ENCODE peak calls at places on chromosomes 6 and 20, in nine cellular contexts. B is SK-N-SH, Z is AG09309, N is mucosa of descending colon, X is cardiac muscle cell, D is cardiac fibroblast, V is IMR-90, L is trophoblast cell, J is suprapubic skin. M is an unnamed sample.

GRCh38 chr6:16759181-16759645 is 2.0 kb downstream of the ATXN1 start:
- DNase-seq in B (no peak), Z (no peak), N (peak), X (no peak), D (peak), V (no peak), L (no peak), J (no peak), M (no peak)

GRCh38 chr20:891121-892080 is 24.7 kb downstream of the ANGPT4 start:
- DNase-seq in B (no peak), Z (no peak), N (peak), X (peak), D (no peak), V (no peak), L (no peak), J (no peak), M (no peak)

GRCh38 chr6:12962529-12962928 is 246.0 kb downstream of the PHACTR1 start:
- DNase-seq in B (no peak), Z (no peak), N (no peak), X (no peak), D (peak), V (no peak), L (no peak), J (no peak), M (no peak)

GRCh38 chr6:4091926-4092325 is 13.0 kb upstream of the FAM217A start:
- DNase-seq in B (no peak), Z (no peak), N (peak), X (no peak), D (no peak), V (no peak), L (no peak), J (no peak), M (no peak)

GRCh38 chr6:8155259-8156012 is 53.1 kb upstream of the EEF1E1 start:
- DNase-seq in B (no peak), Z (no peak), N (no peak), X (no peak), D (no peak), V (no peak), L (no peak), J (no peak), M (no peak)

GRCh38 chr6:166420351-166420750 is 37.6 kb upstream of the MPC1 start:
- DNase-seq in B (no peak), Z (no peak), N (no peak), X (peak), D (peak), V (peak), L (no peak), J (no peak), M (peak)

GRCh38 chr6:29553268-29554057 is 6.1 kb downstream of the UBD start:
- DNase-seq in B (peak), Z (peak), N (peak), X (peak), D (peak), V (peak), L (peak), J (no peak), M (peak)

GRCh38 chr20:36855241-36855657 is 20.7 kb upstream of the TLDC2 start:
- DNase-seq in B (no peak), Z (no peak), N (no peak), X (no peak), D (no peak), V (no peak), L (no peak), J (no peak), M (no peak)

GRCh38 chr20:37284691-37285124 is 4.7 kb upstream of the MANBAL start:
- DNase-seq in B (no peak), Z (no peak), N (no peak), X (no peak), D (no peak), V (no peak), L (no peak), J (no peak), M (no peak)

GRCh38 chr6:48449002-48449401 is 338.0 kb upstream of the PTCHD4 start:
- DNase-seq in B (no peak), Z (no peak), N (no peak), X (peak), D (peak), V (peak), L (no peak), J (no peak), M (peak)

GRCh38 chr6:44269921-44270525 is at the start of gene TMEM151B:
- DNase-seq in B (peak), Z (no peak), N (no peak), X (no peak), D (no peak), V (no peak), L (no peak), J (no peak), M (no peak)

GRCh38 chr20:38827770-38828281 is 22.3 kb downstream of the PPP1R16B start:
- DNase-seq in B (no peak), Z (no peak), N (no peak), X (peak), D (peak), V (no peak), L (no peak), J (no peak), M (no peak)

GRCh38 chr20:3452127-3452526 is 18.7 kb upstream of the ATRN start:
- DNase-seq in B (no peak), Z (no peak), N (no peak), X (no peak), D (no peak), V (no peak), L (no peak), J (no peak), M (no peak)

GRCh38 chr20:32441638-32442037 is 83.5 kb downstream of the ASXL1 start:
- DNase-seq in B (no peak), Z (no peak), N (no peak), X (no peak), D (no peak), V (no peak), L (no peak), J (no peak), M (no peak)

GRCh38 chr6:145091827-145092164 is 643.5 kb downstream of the EPM2A start:
- DNase-seq in B (no peak), Z (no peak), N (no peak), X (no peak), D (no peak), V (no peak), L (no peak), J (no peak), M (no peak)

GRCh38 chr6:111843347-111844147 is 29.7 kb downstream of the FYN start:
- DNase-seq in B (no peak), Z (no peak), N (peak), X (no peak), D (no peak), V (no peak), L (no peak), J (no peak), M (no peak)

GRCh38 chr6:166365221-166365620 is 17.5 kb downstream of the MPC1 start:
- DNase-seq in B (no peak), Z (peak), N (no peak), X (peak), D (peak), V (peak), L (no peak), J (no peak), M (peak)

GRCh38 chr6:121759370-121759769 is 323.9 kb downstream of the GJA1 start:
- DNase-seq in B (no peak), Z (no peak), N (no peak), X (no peak), D (no peak), V (no peak), L (no peak), J (no peak), M (no peak)

GRCh38 chr6:53066874-53067273 is 1.7 kb downstream of the FBXO9 start:
- DNase-seq in B (no peak), Z (no peak), N (no peak), X (no peak), D (no peak), V (no peak), L (no peak), J (no peak), M (no peak)

GRCh38 chr6:107877968-107878367 is 53.9 kb upstream of the SCML4 start:
- DNase-seq in B (no peak), Z (no peak), N (no peak), X (no peak), D (no peak), V (no peak), L (no peak), J (no peak), M (no peak)

GRCh38 chr6:116351101-116351500 is 19.6 kb upstream of the DSE start:
- DNase-seq in B (no peak), Z (no peak), N (no peak), X (no peak), D (no peak), V (no peak), L (no peak), J (no peak), M (no peak)

DNA sequence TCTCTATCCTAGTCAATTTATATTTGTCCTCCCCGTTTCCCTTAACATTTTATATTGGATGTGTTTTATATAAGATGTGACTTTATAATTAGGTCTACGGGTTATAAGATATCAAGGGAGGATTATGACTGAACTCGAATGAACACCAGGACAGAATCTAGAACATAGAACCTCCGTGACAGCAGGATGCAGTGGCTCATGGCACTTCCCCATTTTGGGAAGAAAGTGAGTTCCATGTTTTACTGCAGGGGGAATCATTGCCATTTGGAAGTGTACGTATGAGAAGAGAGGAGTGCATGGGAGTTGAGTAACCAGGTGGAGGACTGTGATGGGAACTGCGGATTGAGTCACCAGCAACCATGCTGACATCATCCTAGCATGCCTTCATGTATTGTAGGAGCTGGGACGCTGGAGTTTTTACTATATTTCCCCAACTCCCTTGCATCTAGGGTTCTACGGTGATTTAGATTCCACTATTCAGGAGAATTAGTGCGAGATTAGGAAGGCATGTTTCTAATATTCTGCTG is 56.1 kb upstream of the FOXC1 start:
- DNase-seq in B (no peak), Z (no peak), N (no peak), X (no peak), D (peak), V (no peak), L (no peak), J (no peak), M (no peak)
- H3K4me3 ChIP-seq in B (no peak), Z (no peak), N (no peak), X (no peak), D (no peak), V (no peak), L (no peak), J (peak), M (no peak)

GRCh38 chr6:83113258-83113657 is 45.8 kb downstream of the DOP1A start:
- DNase-seq in B (no peak), Z (no peak), N (no peak), X (no peak), D (no peak), V (peak), L (no peak), J (no peak), M (no peak)
- H3K4me3 ChIP-seq in B (no peak), Z (no peak), N (no peak), X (no peak), D (no peak), V (no peak), L (no peak), J (no peak), M (no peak)

DNA sequence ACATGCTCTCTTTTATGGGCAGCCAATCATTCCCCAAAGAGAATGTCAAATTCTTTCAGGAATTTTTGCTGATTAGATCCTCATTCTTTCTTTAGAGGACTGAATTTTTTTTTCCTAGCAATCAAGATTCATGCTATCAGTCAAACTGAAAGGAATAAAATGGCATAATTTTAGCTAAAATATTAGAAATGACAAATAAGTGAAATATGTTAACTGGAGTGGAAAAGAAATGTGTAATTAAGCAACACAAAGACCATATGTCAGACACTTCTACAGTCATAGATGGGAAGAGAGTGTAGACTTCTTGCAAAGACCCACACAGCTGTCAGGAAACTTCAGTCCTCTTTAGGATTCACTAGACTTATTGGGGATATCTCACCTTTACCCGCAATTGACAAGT is 242.3 kb upstream of the RNF217 start:
- DNase-seq in B (no peak), Z (no peak), N (no peak), X (no peak), D (no peak), V (no peak), L (no peak), J (no peak), M (no peak)
- H3K4me3 ChIP-seq in B (no peak), Z (no peak), N (no peak), X (no peak), D (no peak), V (no peak), L (no peak), J (no peak), M (no peak)

GRCh38 chr6:37005061-37005810 is at the start of gene FGD2:
- DNase-seq in B (no peak), Z (no peak), N (peak), X (no peak), D (no peak), V (no peak), L (no peak), J (no peak), M (no peak)

GRCh38 chr6:37006793-37007339 is 1.4 kb downstream of the FGD2 start:
- DNase-seq in B (no peak), Z (no peak), N (no peak), X (no peak), D (peak), V (peak), L (peak), J (no peak), M (no peak)

GRCh38 chr6:37004044-37004984 is 1.1 kb upstream of the FGD2 start:
- DNase-seq in B (peak), Z (no peak), N (no peak), X (no peak), D (no peak), V (no peak), L (no peak), J (no peak), M (no peak)

GRCh38 chr6:37007340-37008043 is 2.0 kb downstream of the FGD2 start:
- DNase-seq in B (no peak), Z (no peak), N (no peak), X (no peak), D (no peak), V (no peak), L (no peak), J (no peak), M (no peak)

DNA sequence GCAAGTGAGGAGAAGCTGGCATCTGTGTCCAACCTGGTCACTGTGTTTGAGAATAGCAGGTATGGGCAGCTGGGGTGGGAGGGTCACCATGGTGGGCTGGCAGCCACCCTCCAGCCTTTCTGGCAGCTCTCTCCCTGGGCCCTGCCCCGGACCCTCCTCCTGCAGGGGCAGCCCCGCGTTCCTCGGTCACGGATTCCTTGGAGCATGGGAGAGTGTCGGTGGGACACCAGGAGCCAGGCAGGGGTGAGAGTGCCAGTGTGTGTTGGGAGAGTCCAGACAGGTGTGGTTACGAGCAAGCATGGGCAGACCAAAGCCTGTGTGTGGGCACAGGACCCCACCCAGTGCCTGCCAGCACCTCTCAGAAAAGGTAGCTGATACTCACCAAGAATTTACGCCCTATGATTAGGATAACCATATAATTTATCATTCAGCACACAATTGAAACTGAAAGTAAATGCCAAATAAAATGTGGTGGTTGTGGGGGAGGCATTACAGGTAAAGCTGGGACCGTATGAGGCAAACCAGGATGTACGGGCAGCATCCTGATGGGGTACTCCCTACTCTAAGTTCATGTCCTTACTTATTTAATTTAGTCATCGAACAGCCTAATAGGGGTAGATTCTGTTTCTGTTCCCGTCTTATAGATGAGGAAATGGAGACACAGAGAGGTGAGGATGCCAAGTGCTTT is 516 bp downstream of the FGD2 start:
- DNase-seq in B (no peak), Z (no peak), N (no peak), X (no peak), D (no peak), V (no peak), L (no peak), J (no peak), M (no peak)
- H3K4me3 ChIP-seq in B (no peak), Z (no peak), N (no peak), X (no peak), D (no peak), V (no peak), L (no peak), J (peak), M (no peak)

GRCh38 chr20:59320850-59321631 is 20.6 kb downstream of the EDN3 start:
- DNase-seq in B (peak), Z (no peak), N (no peak), X (no peak), D (no peak), V (no peak), L (no peak), J (no peak), M (no peak)
- H3K4me3 ChIP-seq in B (no peak), Z (no peak), N (no peak), X (no peak), D (no peak), V (no peak), L (no peak), J (no peak), M (no peak)

GRCh38 chr20:44572551-44573500 is 9.6 kb upstream of the PKIG start:
- DNase-seq in B (no peak), Z (peak), N (no peak), X (peak), D (peak), V (peak), L (peak), J (no peak), M (peak)
- H3K4me3 ChIP-seq in B (peak), Z (no peak), N (no peak), X (no peak), D (peak), V (peak), L (no peak), J (no peak), M (peak)

GRCh38 chr20:45727044-45727443 is 4.9 kb downstream of the SPINT4 start:
- DNase-seq in B (no peak), Z (no peak), N (no peak), X (peak), D (peak), V (no peak), L (peak), J (no peak), M (no peak)
- H3K4me3 ChIP-seq in B (no peak), Z (no peak), N (no peak), X (no peak), D (no peak), V (no peak), L (no peak), J (no peak), M (no peak)

GRCh38 chr6:84597238-84597875 is 167.0 kb downstream of the TBX18 start:
- DNase-seq in B (no peak), Z (no peak), N (no peak), X (peak), D (peak), V (no peak), L (no peak), J (no peak), M (no peak)
- H3K4me3 ChIP-seq in B (no peak), Z (no peak), N (no peak), X (no peak), D (no peak), V (no peak), L (no peak), J (no peak), M (no peak)

DNA sequence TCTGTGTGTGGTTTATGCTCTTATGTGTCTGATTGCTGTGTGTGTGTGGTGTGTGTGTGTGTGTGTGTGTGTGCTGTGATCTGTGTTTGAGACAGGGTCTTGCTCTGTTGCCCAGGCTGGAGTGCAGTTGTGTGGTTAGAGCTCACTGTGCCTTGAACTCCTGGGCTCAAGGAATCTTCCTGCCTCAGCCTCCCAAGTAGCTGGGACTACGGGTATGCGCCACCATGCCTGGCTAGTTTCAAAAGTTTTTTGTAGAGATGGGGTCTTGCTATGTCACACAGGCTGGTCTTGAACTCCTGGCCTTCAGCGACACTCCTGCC is 3.4 kb upstream of the ZNF512B start:
- DNase-seq in B (no peak), Z (no peak), N (no peak), X (no peak), D (no peak), V (no peak), L (no peak), J (no peak), M (no peak)
- H3K4me3 ChIP-seq in B (no peak), Z (no peak), N (no peak), X (no peak), D (no peak), V (no peak), L (no peak), J (peak), M (no peak)

DNA sequence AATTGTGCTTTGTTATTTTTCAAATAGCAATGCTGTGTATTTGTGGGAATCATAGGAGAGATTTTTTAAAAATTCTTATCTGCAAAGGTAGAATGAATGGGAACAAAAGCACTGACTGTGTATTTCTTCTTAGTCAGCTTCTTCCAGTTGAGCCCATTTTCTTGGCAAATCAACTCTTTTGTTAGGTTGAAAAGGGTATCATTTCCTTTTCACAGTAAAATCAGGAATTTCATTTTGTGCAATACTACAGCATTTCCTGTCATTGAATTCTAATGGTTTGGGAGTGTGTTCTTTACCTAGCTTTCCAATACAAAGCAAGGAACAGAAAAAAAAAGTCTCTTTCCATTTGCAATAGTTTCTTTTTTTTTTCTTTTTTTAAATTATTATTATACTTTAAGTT is 19.0 kb upstream of the EXOC2 start:
- DNase-seq in B (no peak), Z (no peak), N (no peak), X (no peak), D (peak), V (no peak), L (no peak), J (no peak), M (no peak)
- H3K4me3 ChIP-seq in B (no peak), Z (no peak), N (no peak), X (no peak), D (no peak), V (no peak), L (no peak), J (peak), M (no peak)

M was measured in skeletal muscle cell.